ENCODE peak calls at places on chromosomes 11 and 22, in eight cellular contexts. K, M, G, R, V, T, J and H are unnamed samples.

GRCh38 chr22:50486561-50487289 is at the start of gene MIOX:
- DNase-seq in T (no peak), K (no peak), J (no peak), R (no peak), M (no peak), V (peak), G (no peak), H (no peak)

GRCh38 chr11:36421546-36422155 is 88.4 kb downstream of the TRAF6 start:
- DNase-seq in R (no peak), V (no peak), G (no peak), T (no peak), K (no peak), M (no peak), J (no peak), H (no peak)

GRCh38 chr11:126474220-126474619 is 118.7 kb downstream of the ST3GAL4 start:
- DNase-seq in G (no peak), M (no peak), T (no peak), R (no peak), V (no peak), K (no peak), J (no peak), H (no peak)

GRCh38 chr22:44931077-44931540 is 78.7 kb downstream of the PHF21B start:
- DNase-seq in J (no peak), K (no peak), T (no peak), M (no peak), G (no peak), V (no peak), R (no peak), H (no peak)

GRCh38 chr11:67022341-67022933 is 497 bp upstream of the SYT12 start:
- DNase-seq in M (peak), K (no peak), J (no peak), R (no peak), V (no peak), G (no peak), T (peak), H (no peak)

GRCh38 chr22:24580276-24580675 is 12.6 kb downstream of the LRRC75B start:
- DNase-seq in T (peak), V (no peak), J (no peak), K (no peak), R (no peak), G (no peak), M (no peak), H (no peak)

GRCh38 chr11:90911192-90911591 is 688.3 kb upstream of the CHORDC1 start:
- DNase-seq in M (no peak), V (no peak), K (no peak), G (no peak), T (no peak), R (no peak), J (no peak), H (no peak)

GRCh38 chr11:78350101-78350645 is 67.4 kb downstream of the GAB2 start:
- DNase-seq in K (no peak), R (no peak), G (no peak), J (peak), M (no peak), V (no peak), T (no peak), H (no peak)

GRCh38 chr22:27312567-27313507 is 488.7 kb downstream of the MN1 start:
- DNase-seq in G (no peak), T (no peak), J (no peak), K (no peak), V (no peak), R (no peak), M (no peak), H (no peak)

GRCh38 chr11:71202966-71203365 is 49.4 kb downstream of the SHANK2 start:
- DNase-seq in J (no peak), V (no peak), M (no peak), K (no peak), R (no peak), G (no peak), T (no peak), H (no peak)

GRCh38 chr22:37486224-37486845 is at the start of gene MFNG:
- DNase-seq in G (peak), R (peak), T (peak), K (peak), V (peak), J (peak), M (peak), H (peak)

GRCh38 chr22:28441720-28442263 is 237.8 kb downstream of the TTC28 start:
- DNase-seq in G (peak), M (no peak), J (peak), K (no peak), T (peak), V (no peak), R (no peak), H (no peak)

GRCh38 chr11:80173487-80174136 is 732.8 kb upstream of the TENM4 start:
- DNase-seq in K (no peak), J (no peak), T (no peak), G (no peak), V (no peak), R (no peak), M (no peak), H (no peak)

DNA sequence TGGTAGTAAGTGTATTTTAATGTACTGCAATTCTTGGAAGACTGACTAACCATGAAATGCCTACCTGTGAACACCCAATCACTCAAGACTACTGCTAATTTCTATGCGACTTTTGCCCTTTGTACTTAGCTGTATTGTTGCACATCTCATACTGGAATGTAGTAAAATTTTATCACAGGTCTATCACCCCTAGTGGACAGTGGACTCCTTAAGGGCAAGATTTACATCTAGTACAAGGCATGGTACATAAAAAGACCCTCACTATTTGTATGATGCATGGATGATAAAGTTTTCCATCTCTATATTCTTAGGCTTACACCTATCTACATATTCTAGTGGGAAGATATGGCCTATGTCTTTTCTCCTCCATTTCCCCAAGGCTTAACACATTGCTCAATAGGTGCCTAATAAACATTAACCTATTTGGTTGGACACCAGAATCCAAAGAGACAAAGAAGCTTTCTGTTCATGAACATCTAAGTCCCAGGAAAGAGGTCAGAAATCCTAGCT is 26.1 kb downstream of the SERGEF start:
- DNase-seq in V (no peak), J (no peak), G (no peak), T (no peak), M (no peak), K (no peak), R (no peak), H (no peak)
- TF ChIP-seq CTCF in V (no peak), J (no peak), G (no peak), T (no peak), M (no peak), K (no peak), R (no peak), H (no peak)

DNA sequence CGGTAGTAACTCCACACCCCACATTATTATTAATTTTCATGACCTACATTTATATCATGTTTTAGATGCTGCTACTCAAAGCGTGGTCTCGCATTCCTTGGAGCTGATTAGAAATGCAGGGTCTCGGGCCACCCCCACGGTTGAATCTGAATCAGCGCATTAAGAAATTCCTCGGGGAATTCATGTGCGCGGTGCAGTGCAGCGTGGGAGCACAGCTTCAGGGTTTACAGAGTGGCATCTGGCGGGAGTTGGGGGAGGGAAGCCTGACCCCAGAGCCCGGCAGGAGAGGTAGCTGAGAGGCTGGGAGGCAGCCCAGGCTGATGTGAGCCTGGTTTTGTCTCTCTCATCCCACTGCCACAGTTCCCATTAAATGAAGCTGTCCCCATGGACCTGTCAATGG is 48.1 kb upstream of the DAGLA start:
- DNase-seq in G (no peak), V (no peak), J (peak), T (no peak), R (no peak), K (no peak), M (no peak), H (no peak)
- TF ChIP-seq CTCF in G (no peak), V (no peak), J (no peak), T (no peak), R (no peak), K (no peak), M (no peak), H (no peak)

GRCh38 chr11:43557553-43558031 is 122.9 kb upstream of the HSD17B12 start:
- DNase-seq in V (no peak), M (no peak), K (no peak), R (no peak), G (no peak), J (peak), T (no peak), H (no peak)
- TF ChIP-seq CTCF in V (no peak), M (no peak), K (peak), R (no peak), G (no peak), J (peak), T (no peak), H (no peak)

GRCh38 chr11:125075900-125076317 is 12.8 kb downstream of the SLC37A2 start:
- DNase-seq in M (no peak), G (no peak), T (peak), R (no peak), V (peak), J (no peak), K (no peak), H (no peak)
- TF ChIP-seq CTCF in M (no peak), G (no peak), T (no peak), R (no peak), V (no peak), J (no peak), K (no peak), H (no peak)

GRCh38 chr11:125164422-125165110 is at the start of gene PKNOX2:
- DNase-seq in V (peak), T (peak), G (peak), K (peak), M (peak), J (peak), R (peak), H (peak)
- TF ChIP-seq CTCF in V (peak), T (peak), G (peak), K (peak), M (peak), J (peak), R (no peak), H (peak)

GRCh38 chr11:41201156-41201555 is 258.3 kb downstream of the LRRC4C start:
- DNase-seq in M (peak), K (no peak), G (peak), T (peak), R (peak), V (peak), J (peak), H (peak)
- TF ChIP-seq CTCF in M (no peak), K (peak), G (no peak), T (peak), R (peak), V (peak), J (peak), H (no peak)

DNA sequence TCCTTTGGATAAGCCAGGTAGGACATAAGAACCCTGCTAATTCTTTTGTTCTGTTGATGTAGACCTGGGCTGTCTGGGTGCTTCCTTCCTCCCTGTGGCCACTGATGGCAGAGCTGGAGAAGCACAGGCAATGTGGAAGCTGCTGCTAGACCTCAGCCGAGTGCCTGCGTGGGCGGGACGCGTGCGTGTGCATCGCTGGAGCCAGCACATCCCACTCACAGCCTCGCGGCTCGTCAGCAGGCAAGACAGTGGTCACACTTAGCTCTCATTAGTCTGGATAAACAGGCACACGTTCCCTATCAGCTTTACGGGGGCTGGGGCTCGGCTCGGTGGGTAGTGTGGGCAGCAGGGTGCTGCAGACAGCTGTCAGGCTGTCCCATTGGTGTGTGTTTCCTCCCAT is 155.7 kb downstream of the GRIK4 start:
- DNase-seq in T (no peak), V (peak), R (no peak), J (peak), M (no peak), G (no peak), K (peak), H (peak)
- TF ChIP-seq CTCF in T (no peak), V (no peak), R (no peak), J (no peak), M (no peak), G (no peak), K (no peak), H (no peak)

GRCh38 chr11:44178381-44178780 is 82.9 kb downstream of the EXT2 start:
- DNase-seq in G (no peak), K (no peak), J (peak), T (no peak), R (no peak), V (no peak), M (no peak), H (no peak)
- TF ChIP-seq CTCF in G (no peak), K (no peak), J (no peak), T (no peak), R (no peak), V (no peak), M (no peak), H (no peak)

GRCh38 chr11:2950825-2951224 is 21.6 kb upstream of the PHLDA2 start:
- DNase-seq in R (no peak), J (no peak), K (no peak), T (no peak), M (no peak), V (no peak), G (no peak), H (no peak)

GRCh38 chr11:2954263-2954662 is 25.0 kb upstream of the PHLDA2 start:
- DNase-seq in G (no peak), K (no peak), T (no peak), M (no peak), J (no peak), V (no peak), R (no peak), H (no peak)

GRCh38 chr11:2961080-2961479 is 31.0 kb downstream of the NAP1L4 start:
- DNase-seq in R (no peak), T (no peak), M (no peak), V (no peak), J (no peak), G (no peak), K (no peak), H (no peak)

GRCh38 chr11:2951235-2952110 is 22.3 kb upstream of the PHLDA2 start:
- DNase-seq in G (no peak), K (no peak), R (no peak), M (no peak), T (no peak), V (no peak), J (no peak), H (no peak)

GRCh38 chr11:2955896-2956476 is 26.8 kb upstream of the PHLDA2 start:
- DNase-seq in R (no peak), K (no peak), T (no peak), M (no peak), J (peak), V (no peak), G (no peak), H (no peak)
- TF ChIP-seq CTCF in R (no peak), K (no peak), T (no peak), M (no peak), J (peak), V (no peak), G (no peak), H (no peak)